ENCODE peak calls at places on chromosomes 2 and 18, in ten cellular contexts. P is GM12865; G is stimulated activated CD8-positive, alpha-beta memory T cell treated with anti-CD3 and anti-CD28 coated beads, Interleukin-4, amount 100 ng/mL, for 24 hours; K is astrocyte of the spinal cord; W is small intestine; V is RWPE2; D is LoVo; R is GM23248; T is progenitor cell of endocrine pancreas; U is stimulated activated effector memory CD8-positive, alpha-beta T cell treated with anti-CD3 and anti-CD28 coated beads, Interleukin-12 subunit alpha, Interleukin-12 subunit beta, amount 100 ng/mL, for 72 hours. S is an unnamed sample.

GRCh38 chr18:3248670-3249359 is 1.2 kb downstream of the MYL12A start:
- DNase-seq in P (peak; percentile 86), G (no peak), K (peak; percentile 63), W (peak; percentile 92), V (no peak), D (peak; percentile 78), R (peak; percentile 70), T (no peak), U (no peak), S (no peak)

GRCh38 chr2:216316743-216317142 is 55.5 kb downstream of the MARCHF4 start:
- DNase-seq in P (no peak), G (no peak), K (peak; percentile 57), W (no peak), V (no peak), D (no peak), R (peak; percentile 89), T (no peak), U (no peak), S (peak; percentile 68)

GRCh38 chr18:3793545-3793944 is 343.6 kb downstream of the TGIF1 start:
- DNase-seq in P (no peak), G (no peak), K (peak; percentile 51), W (no peak), V (no peak), D (no peak), R (peak; percentile 15), T (no peak), U (no peak), S (no peak)

GRCh38 chr18:22557160-22557941 is 139.6 kb upstream of the CTAGE1 start:
- DNase-seq in P (no peak), G (no peak), K (no peak), W (no peak), V (no peak), D (no peak), R (no peak), T (no peak), U (no peak), S (no peak)

GRCh38 chr2:7671312-7671711 is 754.1 kb downstream of the RNF144A start:
- DNase-seq in P (no peak), G (no peak), K (no peak), W (no peak), V (no peak), D (no peak), R (peak; percentile 53), T (no peak), U (no peak), S (no peak)

GRCh38 chr2:128095201-128095600 is 4.2 kb downstream of the UGGT1 start:
- DNase-seq in P (no peak), G (no peak), K (no peak), W (no peak), V (no peak), D (no peak), R (no peak), T (no peak), U (no peak), S (no peak)

GRCh38 chr2:72255540-72255939 is 107.9 kb upstream of the CYP26B1 start:
- DNase-seq in P (no peak), G (no peak), K (no peak), W (no peak), V (no peak), D (no peak), R (no peak), T (no peak), U (no peak), S (no peak)

GRCh38 chr2:7620255-7620654 is 703.0 kb downstream of the RNF144A start:
- DNase-seq in P (no peak), G (no peak), K (no peak), W (no peak), V (no peak), D (no peak), R (peak; percentile 50), T (no peak), U (no peak), S (no peak)

GRCh38 chr2:151824886-151825285 is 3.3 kb downstream of the ARL5A start:
- DNase-seq in P (no peak), G (no peak), K (peak; percentile 2), W (no peak), V (no peak), D (no peak), R (no peak), T (no peak), U (no peak), S (no peak)

GRCh38 chr2:95722331-95722730 is 130.5 kb downstream of the TRIM43 start:
- DNase-seq in P (no peak), G (no peak), K (no peak), W (no peak), V (no peak), D (no peak), R (no peak), T (no peak), U (no peak), S (no peak)

GRCh38 chr18:32478317-32478716 is 7.6 kb upstream of the GAREM1 start:
- DNase-seq in P (no peak), G (no peak), K (no peak), W (no peak), V (no peak), D (no peak), R (no peak), T (no peak), U (no peak), S (no peak)

GRCh38 chr2:129894616-129895015 is 84.8 kb upstream of the RAB6C start:
- DNase-seq in P (no peak), G (no peak), K (no peak), W (no peak), V (no peak), D (no peak), R (no peak), T (no peak), U (no peak), S (no peak)

GRCh38 chr2:238159676-238160205 is 971 bp downstream of the ERFE start:
- DNase-seq in P (no peak), G (no peak), K (no peak), W (no peak), V (peak; percentile 57), D (no peak), R (no peak), T (no peak), U (no peak), S (no peak)

GRCh38 chr2:119474371-119475224 is 42.9 kb downstream of the TMEM37 start:
- DNase-seq in P (no peak), G (no peak), K (no peak), W (no peak), V (no peak), D (no peak), R (no peak), T (no peak), U (no peak), S (no peak)

GRCh38 chr2:84526562-84526961 is 10.3 kb downstream of the DNAH6 start:
- DNase-seq in P (no peak), G (no peak), K (no peak), W (peak; percentile 4), V (no peak), D (no peak), R (peak; percentile 40), T (no peak), U (no peak), S (no peak)

GRCh38 chr2:221322741-221323140 is 249.4 kb downstream of the EPHA4 start:
- DNase-seq in P (no peak), G (no peak), K (no peak), W (no peak), V (no peak), D (no peak), R (no peak), T (no peak), U (no peak), S (no peak)

GRCh38 chr2:76197842-76198448 is 487.2 kb upstream of the GCFC2 start:
- DNase-seq in P (peak; percentile 85), G (no peak), K (peak; percentile 67), W (peak; percentile 63), V (no peak), D (peak; percentile 65), R (peak; percentile 59), T (peak; percentile 49), U (peak; percentile 3), S (peak; percentile 69)

GRCh38 chr18:70420151-70420898 is 131.5 kb downstream of the SOCS6 start:
- DNase-seq in P (no peak), G (no peak), K (peak; percentile 59), W (no peak), V (no peak), D (peak; percentile 22), R (peak; percentile 84), T (no peak), U (no peak), S (peak; percentile 64)

GRCh38 chr2:111058264-111058663 is 62.5 kb upstream of the BCL2L11 start:
- DNase-seq in P (no peak), G (no peak), K (no peak), W (no peak), V (no peak), D (no peak), R (no peak), T (no peak), U (no peak), S (no peak)

GRCh38 chr18:3453540-3454364 is 3.8 kb downstream of the TGIF1 start:
- DNase-seq in P (peak; percentile 37), G (no peak), K (peak; percentile 99), W (peak; percentile 66), V (no peak), D (peak; percentile 47), R (peak; percentile 97), T (no peak), U (no peak), S (no peak)

GRCh38 chr18:711693-712400 is 583 bp downstream of the ENOSF1 start:
- DNase-seq in P (peak; percentile 88), G (peak; percentile 53), K (peak; percentile 83), W (peak; percentile 84), V (no peak), D (peak; percentile 71), R (peak; percentile 95), T (peak; percentile 11), U (peak; percentile 30), S (peak; percentile 49)

GRCh38 chr18:9513971-9514512 is 38.7 kb downstream of the RALBP1 start:
- DNase-seq in P (no peak), G (no peak), K (peak; percentile 68), W (no peak), V (no peak), D (no peak), R (peak; percentile 69), T (no peak), U (no peak), S (no peak)

GRCh38 chr2:119254601-119255080 is 31.0 kb downstream of the STEAP3 start:
- DNase-seq in P (no peak), G (no peak), K (no peak), W (no peak), V (no peak), D (no peak), R (no peak), T (no peak), U (no peak), S (no peak)

GRCh38 chr18:25464211-25464610 is 112.2 kb upstream of the ZNF521 start:
- DNase-seq in P (no peak), G (no peak), K (peak; percentile 22), W (no peak), V (no peak), D (no peak), R (peak; percentile 62), T (no peak), U (no peak), S (peak; percentile 62)

GRCh38 chr2:45170976-45171514 is 161.8 kb upstream of the SIX2 start:
- DNase-seq in P (no peak), G (no peak), K (peak; percentile 56), W (no peak), V (no peak), D (peak; percentile 22), R (no peak), T (no peak), U (no peak), S (no peak)

GRCh38 chr2:240224676-240225075 is 84.2 kb upstream of the OTOS start:
- DNase-seq in P (no peak), G (no peak), K (peak; percentile 13), W (no peak), V (no peak), D (no peak), R (peak; percentile 86), T (no peak), U (no peak), S (peak; percentile 23)

GRCh38 chr18:35110554-35111058 is 69.4 kb downstream of the MAPRE2 start:
- DNase-seq in P (no peak), G (no peak), K (peak; percentile 23), W (no peak), V (no peak), D (no peak), R (no peak), T (no peak), U (no peak), S (no peak)

GRCh38 chr2:86500325-86500724 is 59.2 kb downstream of the KDM3A start:
- DNase-seq in P (no peak), G (no peak), K (no peak), W (no peak), V (no peak), D (no peak), R (no peak), T (no peak), U (no peak), S (no peak)

S was measured in HS-5.